ENCODE peak calls at places on chromosomes 5 and 9, in eight cellular contexts. C, Y, N, J, G, K, T and D are unnamed samples. For H3K4me1, the result is how much of the 10 kb centered on the place peaks cover.

GRCh38 chr5:43773032-43773830 is 170.3 kb downstream of the NNT start:
- DNase-seq in Y (no peak), N (no peak), T (no peak), J (no peak), G (no peak), K (peak), C (no peak), D (no peak)

GRCh38 chr5:28967848-28968247 is 1929.5 kb upstream of the CDH9 start:
- DNase-seq in Y (no peak), K (no peak), C (no peak), G (no peak), J (no peak), N (no peak), T (no peak), D (no peak)

GRCh38 chr9:133460405-133461175 is 812 bp downstream of the CACFD1 start:
- DNase-seq in J (peak), C (peak), T (peak), N (peak), Y (peak), K (no peak), G (no peak), D (no peak)

GRCh38 chr5:160269017-160269416 is 39.7 kb downstream of the FABP6 start:
- DNase-seq in K (peak), G (peak), N (peak), J (peak), T (no peak), Y (no peak), C (peak), D (peak)

GRCh38 chr5:73764586-73764985 is 138.6 kb downstream of the ARHGEF28 start:
- DNase-seq in G (no peak), C (no peak), T (no peak), K (peak), N (no peak), J (no peak), Y (peak), D (no peak)

GRCh38 chr9:24881361-24881760 is 335.7 kb upstream of the IZUMO3 start:
- DNase-seq in G (no peak), Y (no peak), C (no peak), N (no peak), T (no peak), K (no peak), J (no peak), D (no peak)

GRCh38 chr9:99299214-99300102 is 77.4 kb downstream of the SEC61B start:
- DNase-seq in Y (no peak), G (no peak), N (no peak), J (no peak), C (no peak), K (peak), T (no peak), D (no peak)

GRCh38 chr5:147803941-147804717 is 21.6 kb upstream of the JAKMIP2 start:
- DNase-seq in C (no peak), G (no peak), T (no peak), N (no peak), J (no peak), Y (no peak), K (no peak), D (no peak)

GRCh38 chr9:95726756-95727155 is 148.7 kb upstream of the ERCC6L2 start:
- DNase-seq in J (no peak), Y (peak), G (no peak), N (no peak), T (no peak), K (peak), C (no peak), D (no peak)

GRCh38 chr9:132192728-132193127 is 30.9 kb downstream of the NTNG2 start:
- DNase-seq in C (no peak), T (peak), G (no peak), Y (no peak), K (peak), N (no peak), J (no peak), D (no peak)

GRCh38 chr5:66246621-66247020 is 102.5 kb downstream of the SREK1 start:
- DNase-seq in T (no peak), J (no peak), C (no peak), G (no peak), Y (no peak), K (peak), N (no peak), D (no peak)

GRCh38 chr5:123690821-123691220 is 178.8 kb downstream of the CSNK1G3 start:
- DNase-seq in Y (no peak), J (no peak), G (no peak), C (no peak), T (no peak), N (no peak), K (peak), D (no peak)

GRCh38 chr9:92500725-92501124 is 18.4 kb upstream of the ASPN start:
- DNase-seq in G (no peak), N (no peak), J (no peak), Y (no peak), K (no peak), C (no peak), T (no peak), D (no peak)

GRCh38 chr5:180259260-180259611 is 32.6 kb downstream of the MAPK9 start:
- DNase-seq in T (no peak), N (no peak), K (peak), G (no peak), C (no peak), J (no peak), Y (no peak), D (no peak)

GRCh38 chr9:93654351-93654961 is 78.1 kb downstream of the PHF2 start:
- DNase-seq in G (peak), T (no peak), Y (no peak), N (no peak), C (peak), K (no peak), J (no peak), D (peak)

GRCh38 chr5:170173227-170173626 is 59.6 kb upstream of the C5orf58 start:
- DNase-seq in C (no peak), J (no peak), T (no peak), K (peak), Y (peak), G (no peak), N (no peak), D (no peak)

GRCh38 chr5:110735545-110735944 is 3.3 kb upstream of the SLC25A46 start:
- DNase-seq in J (no peak), T (no peak), K (no peak), Y (no peak), G (no peak), N (no peak), C (no peak), D (no peak)

GRCh38 chr5:103408408-103408807 is 149.8 kb downstream of the MACIR start:
- DNase-seq in J (no peak), T (no peak), N (no peak), Y (no peak), K (no peak), C (no peak), G (no peak), D (no peak)

GRCh38 chr5:180090098-180090768 is 18.7 kb upstream of the RNF130 start:
- DNase-seq in K (peak), Y (peak), T (peak), J (peak), N (peak), G (peak), C (peak), D (peak)

GRCh38 chr9:76818271-76818670 is 54.0 kb downstream of the PCA3 start:
- DNase-seq in T (no peak), J (peak), Y (peak), C (no peak), K (peak), N (peak), G (peak), D (no peak)

GRCh38 chr5:142000709-142001484 is 11.9 kb downstream of the GNPDA1 start:
- DNase-seq in G (no peak), J (peak), N (no peak), Y (no peak), T (no peak), C (no peak), K (no peak), D (no peak)

GRCh38 chr5:176185133-176185733 is 53.0 kb upstream of the SIMC1 start:
- DNase-seq in C (no peak), K (peak), T (no peak), G (no peak), Y (no peak), N (no peak), J (peak), D (no peak)

GRCh38 chr9:121133104-121133816 is 58.5 kb downstream of the CNTRL start:
- DNase-seq in T (peak), K (no peak), C (no peak), N (no peak), G (no peak), J (no peak), Y (no peak), D (peak)

GRCh38 chr9:110650261-110650660 is 18.3 kb upstream of the MUSK start:
- DNase-seq in Y (no peak), C (no peak), N (no peak), J (no peak), T (no peak), G (no peak), K (peak), D (no peak)

GRCh38 chr5:140044041-140044440 is 942 bp upstream of the NRG2 start:
- DNase-seq in N (no peak), G (no peak), C (no peak), J (no peak), Y (no peak), T (no peak), K (no peak), D (no peak)

GRCh38 chr9:96417610-96418073 is 528 bp downstream of the ZNF367 start:
- DNase-seq in J (no peak), C (no peak), Y (no peak), G (no peak), N (no peak), K (no peak), T (peak), D (peak)

GRCh38 chr9:21970001-21970799 is 24.0 kb downstream of the CDKN2A start:
- DNase-seq in Y (no peak), C (no peak), T (no peak), J (no peak), G (no peak), K (no peak), N (no peak), D (no peak)

GRCh38 chr9:16552252-16552651 is 318.2 kb downstream of the BNC2 start:
- DNase-seq in J (no peak), N (no peak), K (no peak), T (peak), Y (no peak), G (no peak), C (no peak), D (no peak)

GRCh38 chr5:170121321-170121720 is 15.6 kb downstream of the FOXI1 start:
- DNase-seq in C (no peak), G (no peak), N (no peak), J (no peak), T (no peak), Y (no peak), K (peak), D (no peak)

GRCh38 chr9:1008256-1008655 is 31.8 kb downstream of the DMRT3 start:
- DNase-seq in J (no peak), N (no peak), T (no peak), Y (no peak), K (peak), G (no peak), C (no peak), D (no peak)

GRCh38 chr5:36070687-36071571 is 4.2 kb upstream of the UGT3A2 start:
- DNase-seq in C (no peak), G (peak), N (no peak), T (no peak), K (no peak), Y (no peak), J (no peak), D (no peak)

GRCh38 chr5:74179183-74179582 is 461.3 kb downstream of the ENC1 start:
- DNase-seq in N (peak), T (no peak), Y (no peak), G (no peak), C (no peak), J (no peak), K (peak), D (no peak)

GRCh38 chr5:96870094-96871021 is 5.9 kb upstream of the ERAP2 start:
- DNase-seq in C (no peak), T (no peak), K (no peak), N (no peak), J (no peak), G (no peak), Y (no peak), D (no peak)

GRCh38 chr9:16320338-16320902 is 550.0 kb downstream of the BNC2 start:
- DNase-seq in T (peak), C (no peak), G (no peak), Y (no peak), J (no peak), N (no peak), K (no peak), D (no peak)

GRCh38 chr5:145072880-145073279 is 762.3 kb downstream of the PRELID2 start:
- DNase-seq in G (no peak), K (no peak), C (no peak), Y (no peak), N (no peak), T (no peak), J (no peak), D (no peak)

GRCh38 chr5:35029333-35029732 is 18.4 kb downstream of the AGXT2 start:
- DNase-seq in K (peak), G (no peak), C (no peak), N (no peak), J (no peak), T (no peak), Y (no peak), D (no peak)

GRCh38 chr9:79254900-79255651 is 316.7 kb upstream of the TLE4 start:
- DNase-seq in K (peak), G (no peak), Y (no peak), J (no peak), T (no peak), C (no peak), N (no peak), D (no peak)
- TF ChIP-seq CTCF in K (peak), G (no peak), Y (peak), J (no peak), T (no peak), C (no peak), N (no peak), D (no peak)

GRCh38 chr9:82673201-82673600 is 389.7 kb downstream of the RASEF start:
- DNase-seq in K (no peak), J (no peak), T (no peak), Y (no peak), G (no peak), N (no peak), C (no peak), D (no peak)

GRCh38 chr9:82665324-82665723 is 397.6 kb downstream of the RASEF start:
- DNase-seq in T (no peak), K (no peak), Y (no peak), C (no peak), G (no peak), N (no peak), J (no peak), D (no peak)

GRCh38 chr9:82670000-82670399 is 392.9 kb downstream of the RASEF start:
- DNase-seq in J (no peak), K (no peak), Y (no peak), G (no peak), C (no peak), T (no peak), N (no peak), D (no peak)

GRCh38 chr9:82670726-82671125 is 392.2 kb downstream of the RASEF start:
- DNase-seq in G (no peak), T (no peak), Y (no peak), N (no peak), C (no peak), K (no peak), J (no peak), D (no peak)

GRCh38 chr9:82668724-82669324 is 394.1 kb downstream of the RASEF start:
- DNase-seq in N (no peak), G (no peak), C (no peak), T (no peak), J (no peak), Y (no peak), K (no peak), D (no peak)
- H3K4me1 ChIP-seq in N (under half), G (under half), C (under half), T (under half), J (under half), Y (under half), K (under half), D (under half)

GRCh38 chr9:88925471-88925870 is 65.8 kb upstream of the S1PR3 start:
- DNase-seq in C (no peak), G (no peak), N (no peak), T (no peak), K (peak), Y (no peak), J (no peak), D (no peak)

GRCh38 chr9:88930716-88931115 is 60.6 kb upstream of the S1PR3 start:
- DNase-seq in N (no peak), J (no peak), K (no peak), Y (no peak), C (no peak), T (no peak), G (no peak), D (no peak)

GRCh38 chr9:88932766-88933165 is 58.5 kb upstream of the S1PR3 start:
- DNase-seq in T (no peak), Y (no peak), K (no peak), G (no peak), C (no peak), N (no peak), J (peak), D (no peak)

GRCh38 chr9:88923653-88924284 is 67.5 kb upstream of the S1PR3 start:
- DNase-seq in C (no peak), N (no peak), J (no peak), G (no peak), T (peak), K (no peak), Y (no peak), D (peak)

DNA sequence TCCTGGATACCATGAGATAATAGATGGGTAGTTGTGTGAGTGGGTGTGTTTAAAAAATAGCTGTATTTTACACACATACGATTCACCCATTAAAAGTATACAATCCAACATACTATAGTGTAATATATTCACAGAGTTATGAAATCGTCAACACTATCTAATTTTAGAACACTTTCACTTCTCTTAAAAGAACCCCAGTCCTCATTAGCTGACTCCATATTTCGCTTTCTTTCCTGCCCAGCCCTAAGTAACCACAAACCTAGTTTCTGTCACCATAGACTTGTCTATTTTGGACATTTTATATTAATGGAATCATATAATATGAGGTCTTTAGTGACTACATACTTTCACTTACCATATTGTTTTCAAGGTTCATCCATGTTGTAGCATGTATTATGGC is 63.8 kb upstream of the S1PR3 start:
- DNase-seq in C (no peak), Y (no peak), T (no peak), N (no peak), G (no peak), J (no peak), K (no peak), D (no peak)
- TF ChIP-seq POLR2A in C (no peak), Y (no peak), T (no peak), N (no peak), G (no peak), J (no peak), K (no peak), D (no peak)

DNA sequence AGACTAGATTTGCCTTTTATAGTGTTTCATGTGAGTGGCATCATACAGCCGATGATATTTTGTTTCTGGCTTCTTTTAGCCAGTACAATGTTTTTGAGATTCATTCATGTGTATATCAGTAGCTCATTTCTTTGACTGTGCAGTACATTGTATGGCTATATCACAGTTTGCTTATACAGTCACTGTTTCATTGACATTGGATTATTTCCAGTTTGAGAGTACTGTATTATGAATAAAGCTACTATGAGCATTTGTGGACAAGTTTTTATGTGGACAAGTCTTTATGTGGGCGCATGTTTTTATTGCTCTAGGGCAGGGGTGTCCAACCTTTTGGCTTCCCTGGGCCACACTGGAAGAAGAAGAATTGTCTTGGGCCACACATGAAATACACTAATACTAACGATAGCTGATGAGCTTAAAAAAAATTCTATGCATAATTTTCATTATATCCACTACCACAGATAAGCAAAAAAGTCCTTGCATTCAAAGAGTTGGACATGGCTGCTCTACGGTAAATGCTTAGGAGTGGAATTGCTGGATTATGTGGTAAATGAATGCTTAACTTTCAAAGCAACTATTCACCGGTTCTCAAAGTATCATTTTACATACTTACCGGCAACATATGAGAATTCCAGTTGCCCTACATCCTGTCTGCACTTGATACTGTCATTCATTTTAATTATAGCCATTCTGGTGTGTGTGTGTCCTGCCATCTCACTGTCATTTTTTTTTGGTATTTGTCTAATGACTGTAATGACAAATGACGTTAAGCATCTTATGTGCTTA is 177.8 kb downstream of the RGS3 start:
- DNase-seq in C (no peak), N (no peak), K (peak), J (no peak), G (no peak), Y (no peak), T (no peak), D (no peak)
- TF ChIP-seq CTCF in C (no peak), N (no peak), K (no peak), J (no peak), G (no peak), Y (no peak), T (no peak), D (no peak)

GRCh38 chr5:77326142-77326541 is 115.7 kb downstream of the PDE8B start:
- DNase-seq in Y (no peak), C (no peak), N (no peak), G (no peak), J (no peak), T (no peak), K (no peak), D (no peak)

GRCh38 chr5:77321793-77322394 is 111.4 kb downstream of the PDE8B start:
- DNase-seq in C (no peak), T (peak), K (no peak), J (no peak), G (no peak), Y (no peak), N (no peak), D (no peak)

GRCh38 chr5:77319140-77319539 is 108.7 kb downstream of the PDE8B start:
- DNase-seq in C (no peak), N (no peak), Y (no peak), J (no peak), T (no peak), G (no peak), K (no peak), D (no peak)

GRCh38 chr5:77318060-77318459 is 107.6 kb downstream of the PDE8B start:
- DNase-seq in N (no peak), Y (no peak), C (no peak), G (no peak), J (no peak), K (no peak), T (no peak), D (no peak)

DNA sequence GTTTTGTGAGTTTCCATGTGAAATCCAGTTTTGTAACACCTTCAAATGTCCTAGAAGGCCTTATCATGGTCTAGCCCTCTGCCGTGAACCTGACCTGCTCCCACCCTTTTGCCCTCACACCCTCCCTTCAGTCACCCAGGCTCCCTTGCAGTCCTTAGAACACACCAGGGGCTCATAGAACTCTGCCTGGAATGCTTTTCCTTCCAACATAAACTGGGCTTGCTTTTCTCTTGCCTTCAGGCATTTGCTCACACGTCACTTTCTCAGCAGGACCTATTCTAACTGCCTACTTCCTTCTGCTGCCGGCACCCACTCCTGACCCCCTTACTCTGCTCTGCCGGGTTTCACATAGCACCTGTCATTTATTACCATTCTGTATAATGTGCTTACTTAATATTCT is 111.9 kb downstream of the PDE8B start:
- DNase-seq in G (no peak), J (no peak), Y (no peak), K (no peak), C (no peak), T (no peak), N (no peak), D (no peak)
- H3K4me1 ChIP-seq in G (under half), J (under half), Y (under half), K (under half), C (under half), T (under half), N (under half), D (under half)